ENCODE peak calls at places on chromosome 11, in ten cellular contexts. P is AG04449, B is A549, H is AG09309, M is heart right ventricle, Y is glutamatergic neuron, V is fibroblast of mammary gland, C is cardiac fibroblast, Q is tibial nerve, K is GM06990. A is an unnamed sample.

GRCh38 chr11:86695391-86695790 is 23.0 kb upstream of the ME3 start:
- DNase-seq in K (no peak), H (no peak), Q (no peak), M (no peak), C (peak; percentile 48), B (no peak), P (no peak), Y (no peak), V (peak; percentile 52), A (no peak)

GRCh38 chr11:8045839-8046238 is 35.2 kb upstream of the TUB start:
- DNase-seq in H (no peak), K (no peak), B (no peak), Y (no peak), C (no peak), Q (no peak), P (no peak), V (no peak), M (no peak), A (no peak)

GRCh38 chr11:20089796-20090653 is 70.2 kb downstream of the DBX1 start:
- DNase-seq in K (no peak), H (no peak), V (no peak), C (no peak), Y (no peak), M (no peak), P (no peak), B (no peak), Q (no peak), A (no peak)

GRCh38 chr11:34379081-34379480 is 21.3 kb upstream of the ABTB2 start:
- DNase-seq in V (peak; percentile 35), P (no peak), H (no peak), C (peak; percentile 29), Y (no peak), B (no peak), Q (no peak), M (no peak), K (no peak), A (no peak)

GRCh38 chr11:101061606-101062005 is 68.0 kb downstream of the PGR start:
- DNase-seq in Y (no peak), Q (no peak), V (no peak), K (no peak), P (peak; percentile 5), B (no peak), M (no peak), H (no peak), C (peak; percentile 47), A (no peak)

GRCh38 chr11:15893080-15893492 is 463.3 kb downstream of the SOX6 start:
- DNase-seq in C (no peak), P (peak; percentile 94), H (peak; percentile 39), K (no peak), Q (no peak), V (peak; percentile 3), M (no peak), B (no peak), Y (no peak), A (no peak)

GRCh38 chr11:70675697-70676374 is 277.5 kb downstream of the CTTN start:
- DNase-seq in C (no peak), Q (no peak), B (peak; percentile 11), K (no peak), H (no peak), M (no peak), P (no peak), V (no peak), Y (no peak), A (no peak)

GRCh38 chr11:47189100-47189834 is 3.0 kb upstream of the PACSIN3 start:
- DNase-seq in Y (no peak), B (peak; percentile 96), H (no peak), P (peak; percentile 87), V (peak; percentile 84), M (no peak), K (no peak), Q (no peak), C (peak; percentile 95), A (no peak)

GRCh38 chr11:74923125-74923524 is 25.8 kb downstream of the XRRA1 start:
- DNase-seq in C (no peak), B (no peak), Y (no peak), H (no peak), P (no peak), Q (no peak), V (no peak), K (no peak), M (no peak), A (no peak)

GRCh38 chr11:66343176-66343575 is 1.7 kb downstream of the BRMS1 start:
- DNase-seq in H (no peak), Y (no peak), C (no peak), V (no peak), P (no peak), B (no peak), Q (no peak), M (no peak), K (no peak), A (no peak)

GRCh38 chr11:14339356-14339755 is 19.6 kb downstream of the RRAS2 start:
- DNase-seq in P (no peak), Q (no peak), C (no peak), V (no peak), H (no peak), Y (no peak), M (no peak), K (no peak), B (no peak), A (no peak)

DNA sequence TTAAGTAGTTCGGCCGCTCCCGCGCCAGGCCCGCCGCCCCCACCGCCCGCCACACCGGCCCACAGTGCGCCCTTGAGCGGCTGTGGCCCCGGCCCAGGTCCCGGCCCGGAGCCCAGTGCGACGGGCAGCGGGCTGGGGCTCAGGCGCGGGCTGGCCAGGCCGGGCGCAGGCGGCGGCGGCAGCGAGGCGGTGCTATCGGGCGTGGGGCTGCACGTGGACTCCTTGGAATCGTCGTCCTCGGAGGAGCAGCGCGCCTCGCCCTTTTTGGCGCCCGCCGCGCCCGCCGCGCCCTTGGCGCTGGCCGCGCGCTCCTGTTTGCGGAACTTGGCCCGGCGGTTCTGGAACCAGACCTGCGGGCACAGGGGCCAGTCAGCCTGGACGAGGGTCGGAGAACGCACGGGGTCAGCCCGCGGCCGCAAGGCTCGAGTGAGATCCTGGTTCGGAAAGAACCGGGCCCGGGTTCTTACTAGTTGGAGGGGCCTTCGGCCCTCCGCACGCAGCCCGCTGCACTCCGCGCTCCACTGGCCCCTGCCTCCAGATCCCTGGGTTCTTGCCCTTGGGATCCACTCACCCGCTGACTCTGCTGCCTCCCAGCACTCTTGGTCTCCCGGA is 4.0 kb downstream of the PHOX2A start:
- DNase-seq in Q (no peak), K (no peak), P (no peak), C (peak; percentile 36), B (no peak), M (peak; percentile 70), H (no peak), Y (peak; percentile 59), V (peak; percentile 27), A (no peak)
- TF ChIP-seq CTCF in Q (peak; percentile 11), K (no peak), P (no peak), C (no peak), B (no peak), M (no peak), H (no peak), Y (no peak), V (no peak), A (no peak)

DNA sequence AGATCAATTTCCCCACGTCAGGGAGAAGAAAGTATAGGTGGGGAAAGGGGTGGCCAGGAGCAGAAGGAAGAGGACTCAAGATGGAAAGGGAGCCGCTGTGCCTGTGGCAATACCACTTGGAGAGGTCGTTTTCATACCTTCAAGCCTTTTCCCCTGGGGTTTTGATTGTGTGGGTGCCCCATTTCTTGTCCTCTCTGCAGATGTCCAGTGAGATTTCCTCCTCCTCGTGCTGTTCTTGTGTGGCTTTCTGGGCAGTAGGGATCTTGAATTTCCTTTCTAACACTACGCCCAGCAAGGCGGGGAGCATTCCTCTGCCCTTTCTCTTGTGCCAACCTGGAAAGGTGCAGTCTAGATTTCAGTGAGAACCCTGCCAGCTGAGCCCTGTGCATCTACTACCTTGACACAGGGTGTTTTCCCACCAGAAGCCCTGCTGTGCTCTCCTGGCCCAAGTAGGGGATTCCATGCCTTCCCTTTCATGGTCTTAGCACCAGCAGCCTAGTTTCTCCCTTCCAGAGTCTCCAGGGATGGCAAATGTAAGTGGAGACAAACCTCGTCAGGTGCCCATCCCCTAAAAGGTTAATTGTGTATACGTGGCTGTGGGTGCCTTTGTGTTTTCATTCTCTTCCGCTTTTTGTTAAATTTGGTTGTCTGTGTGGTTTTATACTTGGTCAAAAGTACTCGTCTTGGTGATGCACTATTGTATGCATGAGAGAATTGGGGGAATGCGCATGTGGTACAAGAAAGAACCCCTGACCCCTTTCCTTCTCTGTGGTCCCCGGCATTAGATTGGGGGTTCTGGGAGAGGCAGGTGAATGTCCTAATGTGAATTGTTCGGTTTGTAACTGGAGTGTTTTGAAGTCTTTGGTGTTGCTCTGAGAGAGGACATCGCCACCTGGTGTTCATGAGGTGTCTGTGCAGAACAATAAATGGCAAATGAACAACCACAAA is 71.4 kb upstream of the MPEG1 start:
- DNase-seq in Q (peak; percentile 23), M (no peak), C (peak; percentile 69), Y (peak; percentile 36), V (peak; percentile 60), B (peak; percentile 62), H (peak; percentile 14), P (no peak), K (no peak), A (peak; percentile 26)
- TF ChIP-seq CTCF in Q (peak; percentile 80), M (peak; percentile 86), C (peak; percentile 75), Y (peak; percentile 75), V (peak; percentile 84), B (peak; percentile 77), H (peak; percentile 81), P (peak; percentile 80), K (peak; percentile 70), A (peak; percentile 84)

GRCh38 chr11:62841361-62842170 is 2.2 kb upstream of the WDR74 start:
- DNase-seq in M (peak; percentile 70), Y (peak; percentile 79), K (peak; percentile 86), Q (peak; percentile 68), B (peak; percentile 99), C (peak; percentile 100), P (peak; percentile 99), H (peak; percentile 100), V (peak; percentile 100), A (peak; percentile 79)
- TF ChIP-seq CTCF in M (no peak), Y (no peak), K (no peak), Q (no peak), B (no peak), C (no peak), P (no peak), H (no peak), V (no peak), A (no peak)

GRCh38 chr11:121366038-121366437 is 73.5 kb downstream of the SC5D start:
- DNase-seq in B (no peak), C (no peak), P (no peak), K (no peak), V (no peak), M (no peak), H (no peak), Y (no peak), Q (no peak), A (no peak)

GRCh38 chr11:121365304-121365703 is 72.7 kb downstream of the SC5D start:
- DNase-seq in P (no peak), V (no peak), K (no peak), C (no peak), H (no peak), B (no peak), Y (no peak), Q (no peak), M (no peak), A (no peak)

GRCh38 chr11:121367434-121367833 is 74.9 kb downstream of the SC5D start:
- DNase-seq in K (peak; percentile 67), Y (no peak), V (peak; percentile 41), Q (no peak), P (no peak), C (peak; percentile 33), B (no peak), H (no peak), M (no peak), A (no peak)

GRCh38 chr11:121368504-121368903 is 75.9 kb downstream of the SC5D start:
- DNase-seq in B (no peak), M (no peak), P (no peak), Q (no peak), K (no peak), Y (no peak), H (no peak), C (no peak), V (no peak), A (no peak)

GRCh38 chr11:121366970-121367369 is 74.4 kb downstream of the SC5D start:
- DNase-seq in Q (no peak), H (no peak), Y (no peak), B (no peak), M (no peak), V (no peak), K (peak; percentile 41), P (no peak), C (no peak), A (no peak)
- TF ChIP-seq CTCF in Q (no peak), H (no peak), Y (no peak), B (no peak), M (no peak), V (no peak), K (no peak), P (no peak), C (no peak), A (no peak)